ENCODE peak calls at places on chromosomes 11 and 22, in four cellular contexts. N is cardiac muscle cell, V is astrocyte, O is sigmoid colon. R is an unnamed sample. For H3K4me1, the result is how much of the 10 kb centered on the place peaks cover.

GRCh38 chr11:108206969-108207682 is 15.3 kb downstream of the NPAT start:
- DNase-seq in N (no peak), V (no peak), O (no peak), R (no peak)

GRCh38 chr11:32068134-32068533 is 22.7 kb upstream of the RCN1 start:
- DNase-seq in N (peak), V (peak), O (no peak), R (no peak)

GRCh38 chr11:43830928-43831440 is 49.6 kb upstream of the ALKBH3 start:
- DNase-seq in N (peak), O (no peak), V (peak), R (peak)

GRCh38 chr11:33690290-33691050 is 10.2 kb downstream of the C11orf91 start:
- DNase-seq in N (peak), V (peak), O (peak), R (no peak)

GRCh38 chr22:25174156-25174887 is 25.3 kb upstream of the CRYBB3 start:
- DNase-seq in N (no peak), V (no peak), O (no peak), R (no peak)

GRCh38 chr11:83007909-83008580 is 63.7 kb downstream of the RAB30 start:
- DNase-seq in O (no peak), N (peak), V (peak), R (peak)

GRCh38 chr22:45763236-45763624 is 91.6 kb downstream of the ATXN10 start:
- DNase-seq in N (no peak), V (no peak), O (no peak), R (no peak)

GRCh38 chr11:78344114-78344513 is 73.5 kb downstream of the GAB2 start:
- DNase-seq in O (no peak), N (no peak), V (no peak), R (no peak)

GRCh38 chr11:126328938-126329643 is 25.2 kb downstream of the DCPS start:
- DNase-seq in N (no peak), O (no peak), V (no peak), R (no peak)

GRCh38 chr22:47837703-47838102 is 1075.3 kb downstream of the TBC1D22A start:
- DNase-seq in N (peak), V (no peak), O (no peak), R (peak)

GRCh38 chr11:67270256-67271211 is 4.3 kb downstream of the GRK2 start:
- DNase-seq in N (peak), V (no peak), O (peak), R (peak)

GRCh38 chr11:7525424-7525823 is 11.6 kb downstream of the PPFIBP2 start:
- DNase-seq in N (no peak), V (no peak), O (no peak), R (no peak)

GRCh38 chr22:29762263-29762662 is 4.5 kb downstream of the ZMAT5 start:
- DNase-seq in N (no peak), V (no peak), O (no peak), R (no peak)

GRCh38 chr11:78991681-78992080 is 417.0 kb upstream of the NARS2 start:
- DNase-seq in O (no peak), V (no peak), N (no peak), R (no peak)

GRCh38 chr22:44884968-44885805 is 124.6 kb downstream of the PHF21B start:
- DNase-seq in N (no peak), O (peak), V (no peak), R (no peak)

GRCh38 chr11:113664981-113665710 is 41.0 kb downstream of the TMPRSS5 start:
- DNase-seq in N (no peak), V (peak), O (no peak), R (no peak)

GRCh38 chr11:130737041-130737830 is 179.0 kb downstream of the SNX19 start:
- DNase-seq in N (no peak), O (no peak), V (peak), R (peak)

DNA sequence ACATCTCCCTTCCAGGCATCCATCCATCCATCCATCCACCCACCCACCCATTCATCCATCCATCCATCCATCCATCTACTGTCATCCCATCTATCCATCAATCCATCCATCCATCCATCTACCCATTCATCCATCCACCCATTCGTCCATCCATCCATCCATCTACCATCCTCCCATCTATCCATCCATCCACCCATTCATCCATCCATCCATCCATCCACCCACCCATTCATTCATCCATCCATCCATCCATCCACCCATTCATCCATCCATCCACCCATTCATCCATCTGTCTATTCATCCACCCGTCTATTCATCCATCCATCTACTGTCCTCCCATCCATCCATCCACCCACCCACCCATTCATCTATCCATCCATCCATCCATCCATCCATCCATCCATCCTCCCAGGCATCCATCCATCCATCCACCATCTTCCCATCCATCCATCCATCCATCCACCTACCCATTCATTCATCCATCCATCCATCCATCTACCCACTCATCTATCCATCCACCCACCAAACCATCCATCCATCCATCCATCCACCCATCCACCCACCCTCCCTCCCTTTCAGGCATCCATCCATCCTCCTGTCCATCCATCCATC is 33.7 kb downstream of the OSBPL5 start:
- DNase-seq in N (no peak), V (no peak), O (no peak), R (no peak)
- H3K4me1 ChIP-seq in N (under half), V (under half), O (under half), R (under half)

GRCh38 chr22:19412934-19413333 is 18.6 kb downstream of the HIRA start:
- DNase-seq in O (peak), V (no peak), N (no peak), R (no peak)

GRCh38 chr22:19412478-19412877 is 19.1 kb downstream of the HIRA start:
- DNase-seq in N (no peak), O (peak), V (no peak), R (no peak)

GRCh38 chr22:19410941-19411689 is 20.4 kb downstream of the HIRA start:
- DNase-seq in V (no peak), O (no peak), N (no peak), R (no peak)

GRCh38 chr22:19407649-19408606 is 23.6 kb downstream of the HIRA start:
- DNase-seq in V (no peak), N (peak), O (peak), R (peak)

DNA sequence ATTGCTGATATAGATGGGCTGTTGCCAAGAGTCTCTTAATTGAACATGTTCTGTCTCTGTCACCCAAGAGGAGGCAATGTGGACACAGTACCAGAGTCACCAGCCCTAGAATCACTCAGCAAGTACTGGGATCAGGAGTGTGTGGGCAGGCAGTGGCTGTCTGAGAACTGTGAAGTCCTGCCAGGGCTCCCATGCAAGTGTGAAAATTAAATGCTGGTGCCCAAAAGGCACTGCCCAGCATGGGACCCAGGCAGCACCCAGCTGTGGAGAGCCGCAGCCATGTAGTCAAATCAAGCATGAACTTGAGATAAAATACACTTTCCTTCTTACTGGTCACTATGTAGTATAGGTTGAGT is 19.9 kb downstream of the HIRA start:
- DNase-seq in O (no peak), V (no peak), N (no peak), R (no peak)
- H3K4me1 ChIP-seq in O (under half), V (under half), N (under half), R (under half)

DNA sequence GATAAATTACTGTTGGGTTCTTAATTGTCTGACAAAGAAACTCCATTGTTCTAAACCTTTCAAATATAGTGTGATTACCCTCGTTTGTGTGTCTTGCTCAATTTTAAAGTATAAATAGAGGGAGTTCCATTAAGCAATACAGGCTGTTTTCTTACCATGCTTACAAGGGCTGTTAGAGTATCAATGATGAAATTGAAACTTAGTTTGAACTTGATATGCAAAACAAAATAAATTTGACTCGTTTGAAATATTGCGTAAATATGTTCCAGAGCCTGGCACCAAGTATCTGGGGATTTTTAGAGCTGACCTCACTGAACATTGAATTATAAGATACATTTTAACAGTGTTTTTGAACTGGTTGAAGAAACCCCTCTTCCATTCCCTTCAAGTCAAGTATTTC is 31.7 kb downstream of the TEAD1 start:
- DNase-seq in N (peak), O (no peak), V (no peak), R (no peak)
- H3K4me1 ChIP-seq in N (half or more), O (half or more), V (under half), R (under half)

GRCh38 chr11:46345131-46345597 is 2.1 kb upstream of the DGKZ start:
- DNase-seq in N (no peak), O (no peak), V (no peak), R (no peak)

GRCh38 chr11:46346886-46347636 is at the start of gene DGKZ:
- DNase-seq in V (peak), O (peak), N (peak), R (peak)

GRCh38 chr11:46347637-46348311 is 511 bp downstream of the DGKZ start:
- DNase-seq in V (no peak), N (no peak), O (peak), R (no peak)

GRCh38 chr11:46343520-46343919 is 3.7 kb upstream of the DGKZ start:
- DNase-seq in N (no peak), O (no peak), V (no peak), R (no peak)

DNA sequence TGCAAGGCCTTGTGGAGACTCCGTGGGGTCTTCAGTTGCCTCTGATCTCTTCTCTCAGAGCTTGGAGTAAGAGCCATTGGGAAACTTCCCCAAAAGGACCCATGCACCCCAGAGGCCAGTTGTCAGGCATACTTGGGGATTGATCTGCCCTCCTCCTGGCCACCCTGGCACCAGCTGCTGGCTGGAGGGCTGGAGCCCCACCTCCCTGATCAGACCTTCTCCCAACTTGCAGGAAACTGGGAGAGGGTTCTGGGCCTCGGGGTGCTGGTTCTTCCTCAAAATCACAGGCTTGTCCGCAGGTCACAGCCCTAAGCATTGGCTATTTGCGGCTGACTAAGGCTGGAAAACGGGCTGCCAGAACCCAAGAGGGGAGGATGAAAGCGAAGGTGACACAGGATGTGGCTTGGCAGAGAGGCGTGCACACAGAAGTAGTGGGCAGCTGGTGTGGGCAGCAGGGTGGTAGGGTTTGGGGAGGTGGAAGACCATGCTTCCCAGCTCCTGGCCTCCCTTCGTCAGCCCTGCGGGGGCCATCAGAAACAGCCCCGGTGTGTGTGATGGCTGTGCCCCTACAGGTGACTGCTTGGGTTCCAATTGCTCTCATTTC is 1.3 kb upstream of the DGKZ start:
- DNase-seq in V (no peak), O (no peak), N (no peak), R (no peak)
- H3K4me1 ChIP-seq in V (under half), O (under half), N (under half), R (under half)